ENCODE peak calls at places on chromosomes 11 and 22, in six cellular contexts. One of them, this sample, is unnamed.

GRCh38 chr11:119912214-119912613 is 183.2 kb upstream of the NECTIN1 start:
- DNase-seq in left ventricle myocardium inferior: no peak
- DNase-seq in stimulated activated CD4-positive, alpha-beta T cell treated with anti-CD3 and anti-CD28 coated beads, Interleukin-1b, Interleukin-23, amount 100 ng/mL, for 4 hours: no peak
- DNase-seq in ELR: no peak
- DNase-seq in activated CD4-positive, alpha-beta T cell treated with anti-CD3 and anti-CD28 coated beads for 4 hours: no peak
- DNase-seq in RCC 7860: no peak
- DNase-seq in this sample: no peak

GRCh38 chr11:98561216-98561615 is 459.5 kb upstream of the CNTN5 start:
- DNase-seq in left ventricle myocardium inferior: no peak
- DNase-seq in stimulated activated CD4-positive, alpha-beta T cell treated with anti-CD3 and anti-CD28 coated beads, Interleukin-1b, Interleukin-23, amount 100 ng/mL, for 4 hours: no peak
- DNase-seq in ELR: no peak
- DNase-seq in activated CD4-positive, alpha-beta T cell treated with anti-CD3 and anti-CD28 coated beads for 4 hours: no peak
- DNase-seq in RCC 7860: no peak
- DNase-seq in this sample: no peak

GRCh38 chr11:94803491-94803890 is 35.3 kb downstream of the AMOTL1 start:
- DNase-seq in left ventricle myocardium inferior: no peak
- DNase-seq in stimulated activated CD4-positive, alpha-beta T cell treated with anti-CD3 and anti-CD28 coated beads, Interleukin-1b, Interleukin-23, amount 100 ng/mL, for 4 hours: no peak
- DNase-seq in ELR: no peak
- DNase-seq in activated CD4-positive, alpha-beta T cell treated with anti-CD3 and anti-CD28 coated beads for 4 hours: no peak
- DNase-seq in RCC 7860: no peak
- DNase-seq in this sample: no peak

GRCh38 chr11:70845761-70846160 is 406.6 kb downstream of the SHANK2 start:
- DNase-seq in left ventricle myocardium inferior: no peak
- DNase-seq in stimulated activated CD4-positive, alpha-beta T cell treated with anti-CD3 and anti-CD28 coated beads, Interleukin-1b, Interleukin-23, amount 100 ng/mL, for 4 hours: no peak
- DNase-seq in ELR: no peak
- DNase-seq in activated CD4-positive, alpha-beta T cell treated with anti-CD3 and anti-CD28 coated beads for 4 hours: no peak
- DNase-seq in RCC 7860: no peak
- DNase-seq in this sample: no peak

GRCh38 chr11:57640068-57640800 is 9.5 kb downstream of the YPEL4 start:
- DNase-seq in left ventricle myocardium inferior: no peak
- DNase-seq in stimulated activated CD4-positive, alpha-beta T cell treated with anti-CD3 and anti-CD28 coated beads, Interleukin-1b, Interleukin-23, amount 100 ng/mL, for 4 hours: no peak
- DNase-seq in ELR: no peak
- DNase-seq in activated CD4-positive, alpha-beta T cell treated with anti-CD3 and anti-CD28 coated beads for 4 hours: no peak
- DNase-seq in RCC 7860: no peak
- DNase-seq in this sample: no peak

GRCh38 chr22:18136563-18137320 is 13.2 kb upstream of the USP18 start:
- DNase-seq in left ventricle myocardium inferior: no peak
- DNase-seq in stimulated activated CD4-positive, alpha-beta T cell treated with anti-CD3 and anti-CD28 coated beads, Interleukin-1b, Interleukin-23, amount 100 ng/mL, for 4 hours: no peak
- DNase-seq in ELR: no peak
- DNase-seq in activated CD4-positive, alpha-beta T cell treated with anti-CD3 and anti-CD28 coated beads for 4 hours: no peak
- DNase-seq in RCC 7860: no peak
- DNase-seq in this sample: no peak

GRCh38 chr22:45608763-45609180 is 62.9 kb upstream of the ATXN10 start:
- DNase-seq in left ventricle myocardium inferior: no peak
- DNase-seq in stimulated activated CD4-positive, alpha-beta T cell treated with anti-CD3 and anti-CD28 coated beads, Interleukin-1b, Interleukin-23, amount 100 ng/mL, for 4 hours: no peak
- DNase-seq in ELR: peak; percentile 94
- DNase-seq in activated CD4-positive, alpha-beta T cell treated with anti-CD3 and anti-CD28 coated beads for 4 hours: no peak
- DNase-seq in RCC 7860: peak; percentile 96
- DNase-seq in this sample: no peak

GRCh38 chr11:9664276-9665171 is 647 bp downstream of the SWAP70 start:
- DNase-seq in left ventricle myocardium inferior: peak; percentile 32
- DNase-seq in stimulated activated CD4-positive, alpha-beta T cell treated with anti-CD3 and anti-CD28 coated beads, Interleukin-1b, Interleukin-23, amount 100 ng/mL, for 4 hours: peak; percentile 5
- DNase-seq in ELR: peak; percentile 67
- DNase-seq in activated CD4-positive, alpha-beta T cell treated with anti-CD3 and anti-CD28 coated beads for 4 hours: no peak
- DNase-seq in RCC 7860: no peak
- DNase-seq in this sample: peak; percentile 66

GRCh38 chr22:19477321-19478085 is 1.5 kb downstream of the UFD1 start:
- DNase-seq in left ventricle myocardium inferior: no peak
- DNase-seq in stimulated activated CD4-positive, alpha-beta T cell treated with anti-CD3 and anti-CD28 coated beads, Interleukin-1b, Interleukin-23, amount 100 ng/mL, for 4 hours: no peak
- DNase-seq in ELR: peak; percentile 29
- DNase-seq in activated CD4-positive, alpha-beta T cell treated with anti-CD3 and anti-CD28 coated beads for 4 hours: no peak
- DNase-seq in RCC 7860: no peak
- DNase-seq in this sample: peak; percentile 7

GRCh38 chr11:26665946-26666345 is 55.9 kb downstream of the SLC5A12 start:
- DNase-seq in left ventricle myocardium inferior: no peak
- DNase-seq in stimulated activated CD4-positive, alpha-beta T cell treated with anti-CD3 and anti-CD28 coated beads, Interleukin-1b, Interleukin-23, amount 100 ng/mL, for 4 hours: no peak
- DNase-seq in ELR: no peak
- DNase-seq in activated CD4-positive, alpha-beta T cell treated with anti-CD3 and anti-CD28 coated beads for 4 hours: no peak
- DNase-seq in RCC 7860: no peak
- DNase-seq in this sample: no peak

GRCh38 chr22:42685941-42686666 is 34.6 kb downstream of the A4GALT start:
- DNase-seq in left ventricle myocardium inferior: peak; percentile 81
- DNase-seq in stimulated activated CD4-positive, alpha-beta T cell treated with anti-CD3 and anti-CD28 coated beads, Interleukin-1b, Interleukin-23, amount 100 ng/mL, for 4 hours: no peak
- DNase-seq in ELR: no peak
- DNase-seq in activated CD4-positive, alpha-beta T cell treated with anti-CD3 and anti-CD28 coated beads for 4 hours: no peak
- DNase-seq in RCC 7860: no peak
- DNase-seq in this sample: no peak

GRCh38 chr11:76802151-76802550 is 19.0 kb downstream of the TSKU start:
- DNase-seq in left ventricle myocardium inferior: no peak
- DNase-seq in stimulated activated CD4-positive, alpha-beta T cell treated with anti-CD3 and anti-CD28 coated beads, Interleukin-1b, Interleukin-23, amount 100 ng/mL, for 4 hours: no peak
- DNase-seq in ELR: no peak
- DNase-seq in activated CD4-positive, alpha-beta T cell treated with anti-CD3 and anti-CD28 coated beads for 4 hours: no peak
- DNase-seq in RCC 7860: no peak
- DNase-seq in this sample: no peak

GRCh38 chr11:122044086-122044485 is 71.9 kb downstream of the BLID start:
- DNase-seq in left ventricle myocardium inferior: no peak
- DNase-seq in stimulated activated CD4-positive, alpha-beta T cell treated with anti-CD3 and anti-CD28 coated beads, Interleukin-1b, Interleukin-23, amount 100 ng/mL, for 4 hours: no peak
- DNase-seq in ELR: peak; percentile 66
- DNase-seq in activated CD4-positive, alpha-beta T cell treated with anti-CD3 and anti-CD28 coated beads for 4 hours: no peak
- DNase-seq in RCC 7860: no peak
- DNase-seq in this sample: no peak

GRCh38 chr22:38570841-38571364 is 920 bp upstream of the DMC1 start:
- DNase-seq in left ventricle myocardium inferior: peak; percentile 26
- DNase-seq in stimulated activated CD4-positive, alpha-beta T cell treated with anti-CD3 and anti-CD28 coated beads, Interleukin-1b, Interleukin-23, amount 100 ng/mL, for 4 hours: peak; percentile 3
- DNase-seq in ELR: peak; percentile 49
- DNase-seq in activated CD4-positive, alpha-beta T cell treated with anti-CD3 and anti-CD28 coated beads for 4 hours: peak; percentile 34
- DNase-seq in RCC 7860: no peak
- DNase-seq in this sample: peak; percentile 39

This sample was measured in HT-29.